ENCODE peak calls at places on chromosomes 4 and X, in six cellular contexts. K is suprapubic skin, N is spleen, O is K562, U is stomach, P is endothelial cell of umbilical vein. Q is an unnamed sample.

GRCh38 chr4:21768349-21769310 is 179.9 kb downstream of the KCNIP4 start:
- DNase-seq in P (peak; percentile 74), O (peak; percentile 13), U (no peak), K (no peak), N (no peak), Q (no peak)

GRCh38 chrX:36019164-36019563 is 99.6 kb downstream of the CFAP47 start:
- DNase-seq in U (no peak), P (no peak), O (no peak), K (no peak), N (no peak), Q (no peak)

GRCh38 chr4:27861381-27861787 is 1000.7 kb downstream of the STIM2 start:
- DNase-seq in N (no peak), O (no peak), U (peak; percentile 48), P (no peak), K (no peak), Q (no peak)

GRCh38 chr4:139403457-139403856 is 50.5 kb upstream of the RAB33B start:
- DNase-seq in O (no peak), U (no peak), N (no peak), K (no peak), P (peak; percentile 41), Q (no peak)

GRCh38 chr4:152696764-152697250 is 17.0 kb upstream of the TMEM154 start:
- DNase-seq in N (no peak), P (no peak), O (no peak), U (peak; percentile 30), K (no peak), Q (peak; percentile 28)

GRCh38 chrX:133850414-133850813 is 135.0 kb downstream of the GPC3 start:
- DNase-seq in P (no peak), N (no peak), U (no peak), O (no peak), K (no peak), Q (no peak)

GRCh38 chr4:41256740-41257256 is at the start of gene UCHL1:
- DNase-seq in K (no peak), O (no peak), P (peak; percentile 62), U (peak; percentile 26), N (no peak), Q (no peak)

GRCh38 chr4:73315091-73315490 is 56.5 kb upstream of the ANKRD17 start:
- DNase-seq in O (no peak), P (no peak), U (no peak), N (no peak), K (no peak), Q (no peak)

GRCh38 chrX:155028749-155029360 is 2.2 kb downstream of the FUNDC2 start:
- DNase-seq in K (no peak), U (no peak), P (peak; percentile 5), N (no peak), O (no peak), Q (no peak)

GRCh38 chrX:106999002-106999975 is 723 bp downstream of the MORC4 start:
- DNase-seq in N (peak; percentile 77), U (peak; percentile 56), O (peak; percentile 3), P (peak; percentile 54), K (peak; percentile 71), Q (peak; percentile 7)

GRCh38 chr4:12116009-12116542 is 687.4 kb upstream of the HS3ST1 start:
- DNase-seq in U (no peak), N (no peak), K (no peak), O (no peak), P (no peak), Q (peak; percentile 84)

GRCh38 chr4:96293806-96294205 is 453.9 kb downstream of the PDHA2 start:
- DNase-seq in O (no peak), P (no peak), U (no peak), N (no peak), K (no peak), Q (no peak)

GRCh38 chrX:135435139-135435922 is 13.6 kb downstream of the SMIM10L2A start:
- DNase-seq in K (no peak), U (no peak), P (no peak), O (no peak), N (no peak), Q (no peak)

GRCh38 chr4:176309046-176309445 is 10.7 kb upstream of the SPCS3 start:
- DNase-seq in N (no peak), P (no peak), U (no peak), O (no peak), K (no peak), Q (no peak)

GRCh38 chrX:37380920-37381319 is 31.8 kb downstream of the PRRG1 start:
- DNase-seq in P (peak; percentile 91), O (peak; percentile 36), U (no peak), K (no peak), N (no peak), Q (no peak)

GRCh38 chrX:52420824-52421443 is 52.1 kb downstream of the XAGE2 start:
- DNase-seq in U (no peak), O (no peak), K (no peak), P (no peak), N (no peak), Q (no peak)

GRCh38 chr4:14787894-14788293 is 214.4 kb upstream of the CPEB2 start:
- DNase-seq in K (no peak), U (no peak), P (peak; percentile 1), N (no peak), O (no peak), Q (peak; percentile 32)

GRCh38 chr4:152479428-152480026 is 56.4 kb downstream of the FBXW7 start:
- DNase-seq in K (no peak), U (no peak), P (peak; percentile 37), N (no peak), O (no peak), Q (no peak)

GRCh38 chr4:165838575-165838974 is 34.5 kb upstream of the TLL1 start:
- DNase-seq in K (no peak), U (no peak), O (no peak), N (no peak), P (peak; percentile 44), Q (no peak)

GRCh38 chrX:34716322-34716721 is 59.2 kb upstream of the TMEM47 start:
- DNase-seq in P (no peak), N (no peak), U (no peak), K (no peak), O (no peak), Q (no peak)

GRCh38 chr4:85861064-85861767 is 386.3 kb downstream of the ARHGAP24 start:
- DNase-seq in U (peak; percentile 42), K (no peak), O (no peak), N (no peak), P (peak; percentile 83), Q (no peak)

GRCh38 chrX:43940811-43941210 is 32.4 kb downstream of the NDP start:
- DNase-seq in K (no peak), U (no peak), O (no peak), N (no peak), P (peak; percentile 73), Q (no peak)

GRCh38 chrX:135396109-135396508 is 25.6 kb upstream of the SMIM10L2A start:
- DNase-seq in N (no peak), K (no peak), P (peak; percentile 75), O (no peak), U (no peak), Q (no peak)

GRCh38 chr4:13640149-13640671 is 12.7 kb upstream of the BOD1L1 start:
- DNase-seq in U (no peak), O (no peak), K (no peak), P (no peak), N (no peak), Q (no peak)

GRCh38 chrX:100931218-100931924 is 2.7 kb upstream of the XKRX start:
- DNase-seq in K (no peak), N (no peak), U (no peak), O (no peak), P (no peak), Q (no peak)

GRCh38 chr4:98338761-98339438 is 77.7 kb downstream of the RAP1GDS1 start:
- DNase-seq in O (no peak), P (no peak), U (no peak), N (no peak), K (no peak), Q (no peak)

GRCh38 chr4:184792950-184793555 is 32.7 kb downstream of the ACSL1 start:
- DNase-seq in K (no peak), U (no peak), O (peak; percentile 20), P (peak; percentile 76), N (peak; percentile 28), Q (peak; percentile 86)

GRCh38 chr4:60948008-60948407 is 252.1 kb upstream of the ADGRL3 start:
- DNase-seq in O (no peak), K (no peak), U (no peak), P (no peak), N (no peak), Q (no peak)

GRCh38 chr4:37665347-37666009 is 20.7 kb downstream of the RELL1 start:
- DNase-seq in O (no peak), U (no peak), K (no peak), N (no peak), P (peak; percentile 91), Q (no peak)
- H3K27ac ChIP-seq in O (no peak overlapping the region), U (peak overlapping the region; percentile 86), K (peak overlapping the region; percentile 61), N (peak overlapping the region; percentile 79), P (peak overlapping the region; percentile 99), Q (no peak overlapping the region)

DNA sequence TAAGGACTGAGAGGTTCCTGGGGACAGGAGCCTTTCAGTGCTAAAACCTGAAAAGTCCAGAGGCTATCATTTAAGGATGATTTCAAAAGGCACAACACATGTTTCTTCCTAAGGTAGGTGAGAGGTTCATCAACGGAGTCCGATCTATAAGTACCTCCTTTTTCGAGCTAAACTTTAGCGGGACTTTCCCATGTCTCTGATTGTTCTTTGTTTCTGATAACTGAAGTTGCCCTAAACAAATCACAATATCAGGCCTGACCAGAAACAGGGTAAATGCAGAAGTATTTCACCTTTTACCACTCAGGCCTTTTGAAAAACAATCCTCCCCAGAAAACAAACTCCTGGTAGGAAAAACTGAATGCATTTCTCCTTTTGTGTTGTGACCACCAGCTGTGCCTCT is 17.6 kb downstream of the PIR start:
- DNase-seq in K (no peak), N (no peak), U (no peak), O (no peak), P (peak; percentile 41), Q (no peak)
- H3K4me3 ChIP-seq in K (no peak overlapping the region), N (no peak overlapping the region), U (no peak overlapping the region), O (no peak overlapping the region), P (no peak overlapping the region), Q (no peak overlapping the region)

DNA sequence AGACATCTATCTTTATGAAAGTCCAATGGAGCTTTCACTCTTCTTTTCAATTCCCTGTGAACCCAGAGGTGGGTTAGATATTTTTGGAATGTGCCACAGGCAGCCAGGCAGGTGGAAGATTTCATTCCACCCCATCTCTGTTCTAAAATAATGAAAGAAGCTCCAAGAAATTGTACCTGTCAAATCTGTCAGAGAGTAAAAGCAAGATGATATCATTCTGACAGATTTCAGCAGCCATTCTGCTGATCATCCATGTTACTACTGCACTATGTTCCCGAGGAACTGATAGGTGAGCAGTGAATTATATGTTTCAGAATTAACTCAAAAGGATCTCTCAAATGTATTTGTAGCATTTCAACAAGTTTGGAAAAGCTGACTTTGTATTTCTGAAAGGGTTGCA is 339.5 kb upstream of the SPANXN4 start:
- DNase-seq in P (no peak), U (no peak), N (no peak), K (no peak), O (no peak), Q (no peak)
- TF ChIP-seq POLR2AphosphoS5 in P (no peak), U (no peak), N (no peak), K (no peak), O (no peak), Q (no peak)

DNA sequence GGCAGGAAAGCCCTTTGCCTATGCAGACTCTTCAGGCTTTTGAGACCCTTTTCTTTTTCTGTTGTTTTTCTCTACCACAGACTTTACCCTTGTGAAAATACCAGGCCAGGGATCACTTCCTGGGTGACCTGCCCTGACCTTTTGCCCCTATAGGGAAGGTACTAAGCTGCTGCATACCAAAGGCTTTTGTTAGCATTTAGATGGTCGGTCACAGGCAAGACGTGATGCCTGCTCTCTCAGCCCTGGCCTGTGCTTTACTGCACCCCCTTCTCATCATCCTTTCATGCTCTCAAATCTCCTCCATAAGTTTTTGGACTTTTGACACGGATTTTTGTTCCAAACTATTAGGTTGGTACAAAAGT is 98.2 kb downstream of the ARHGAP10 start:
- DNase-seq in O (no peak), N (no peak), P (no peak), U (no peak), K (no peak), Q (no peak)
- H3K27ac ChIP-seq in O (no peak overlapping the region), N (peak overlapping the region; percentile 67), P (peak overlapping the region; percentile 41), U (peak overlapping the region; percentile 85), K (peak overlapping the region; percentile 92), Q (no peak overlapping the region)